ENCODE peak calls at places on chromosomes 7 and 10, in six cellular contexts. E is coronary artery; S is GM23338; D is CD8-positive, alpha-beta T cell; N is CD4-positive, alpha-beta T cell; X is breast epithelium. I is an unnamed sample.
A peak's percentile ranks its signal among the peaks of the same experiment; 100 is the strongest.

GRCh38 chr7:75690121-75690523 is 48.6 kb downstream of the HIP1 start:
- DNase-seq in E (no peak), S (no peak), D (no peak), N (no peak), X (no peak), I (no peak)

GRCh38 chr10:93904901-93905300 is 11.1 kb downstream of the SLC35G1 start:
- DNase-seq in E (no peak), S (no peak), D (no peak), N (no peak), X (no peak), I (no peak)

GRCh38 chr7:19900118-19900517 is 126.7 kb upstream of the TMEM196 start:
- DNase-seq in E (no peak), S (no peak), D (no peak), N (no peak), X (no peak), I (no peak)

GRCh38 chr10:101284171-101285092 is 55.2 kb upstream of the LBX1 start:
- DNase-seq in E (no peak), S (peak; percentile 67), D (no peak), N (no peak), X (no peak), I (no peak)

GRCh38 chr7:17206354-17206905 is 92.0 kb upstream of the AHR start:
- DNase-seq in E (no peak), S (no peak), D (no peak), N (no peak), X (no peak), I (no peak)

GRCh38 chr7:43536773-43537172 is 46.1 kb upstream of the STK17A start:
- DNase-seq in E (no peak), S (no peak), D (no peak), N (no peak), X (no peak), I (no peak)

GRCh38 chr10:83764681-83765080 is 374.6 kb upstream of the GHITM start:
- DNase-seq in E (no peak), S (peak; percentile 15), D (no peak), N (no peak), X (no peak), I (no peak)

GRCh38 chr10:102615361-102615760 is 28.9 kb upstream of the TRIM8 start:
- DNase-seq in E (no peak), S (peak; percentile 80), D (no peak), N (peak; percentile 22), X (no peak), I (no peak)

GRCh38 chr7:107534139-107534538 is 29.6 kb downstream of the COG5 start:
- DNase-seq in E (no peak), S (no peak), D (no peak), N (no peak), X (no peak), I (no peak)

GRCh38 chr7:43211693-43212092 is 99.2 kb downstream of the HECW1 start:
- DNase-seq in E (no peak), S (peak; percentile 32), D (no peak), N (no peak), X (no peak), I (no peak)

GRCh38 chr10:32005050-32005449 is 51.2 kb downstream of the KIF5B start:
- DNase-seq in E (no peak), S (peak; percentile 75), D (peak; percentile 33), N (peak; percentile 2), X (no peak), I (peak; percentile 61)

GRCh38 chr10:51422311-51423120 is 276.9 kb downstream of the CSTF2T start:
- DNase-seq in E (no peak), S (peak; percentile 79), D (no peak), N (no peak), X (peak; percentile 39), I (peak; percentile 66)

GRCh38 chr7:32043688-32044087 is 26.5 kb downstream of the PDE1C start:
- DNase-seq in E (no peak), S (no peak), D (no peak), N (no peak), X (no peak), I (peak; percentile 43)

GRCh38 chr10:43233601-43234430 is 33.0 kb downstream of the RASGEF1A start:
- DNase-seq in E (peak; percentile 56), S (no peak), D (no peak), N (no peak), X (no peak), I (no peak)

GRCh38 chr10:67079126-67079525 is 153.3 kb downstream of the LRRTM3 start:
- DNase-seq in E (no peak), S (no peak), D (no peak), N (no peak), X (no peak), I (peak; percentile 29)

GRCh38 chr10:16518822-16519221 is 2.9 kb downstream of the C1QL3 start:
- DNase-seq in E (no peak), S (peak; percentile 32), D (no peak), N (no peak), X (no peak), I (no peak)

GRCh38 chr7:155221547-155221946 is 76.1 kb upstream of the INSIG1 start:
- DNase-seq in E (no peak), S (no peak), D (no peak), N (no peak), X (no peak), I (no peak)

GRCh38 chr7:83119002-83119358 is 43.7 kb downstream of the PCLO start:
- DNase-seq in E (no peak), S (no peak), D (no peak), N (no peak), X (no peak), I (no peak)

GRCh38 chr7:129208667-129209066 is 16.2 kb upstream of the AHCYL2 start:
- DNase-seq in E (no peak), S (no peak), D (no peak), N (no peak), X (no peak), I (no peak)

GRCh38 chr7:115678049-115678982 is 352.2 kb downstream of the TFEC start:
- DNase-seq in E (no peak), S (no peak), D (no peak), N (no peak), X (no peak), I (peak; percentile 12)

GRCh38 chr10:110802090-110802489 is 69.6 kb upstream of the PDCD4 start:
- DNase-seq in E (no peak), S (no peak), D (no peak), N (no peak), X (no peak), I (no peak)

GRCh38 chr7:88167223-88167622 is 52.6 kb downstream of the SRI start:
- DNase-seq in E (no peak), S (no peak), D (no peak), N (no peak), X (no peak), I (no peak)

GRCh38 chr10:30553018-30553624 is 76.4 kb downstream of the LYZL2 start:
- DNase-seq in E (no peak), S (peak; percentile 82), D (no peak), N (no peak), X (no peak), I (no peak)

GRCh38 chr7:116686812-116687419 is 14.9 kb downstream of the MET start:
- DNase-seq in E (no peak), S (no peak), D (no peak), N (no peak), X (no peak), I (no peak)

GRCh38 chr10:32332299-32332750 is 14.6 kb downstream of the EPC1 start:
- DNase-seq in E (no peak), S (no peak), D (peak; percentile 89), N (peak; percentile 60), X (no peak), I (no peak)

GRCh38 chr7:155579565-155579964 is 33.2 kb upstream of the CNPY1 start:
- DNase-seq in E (no peak), S (no peak), D (no peak), N (no peak), X (no peak), I (no peak)

GRCh38 chr7:27160147-27160545 is 3.7 kb upstream of the HOXA7 start:
- DNase-seq in E (no peak), S (no peak), D (no peak), N (no peak), X (no peak), I (no peak)

GRCh38 chr7:27866828-27867227 is 126.9 kb downstream of the TAX1BP1 start:
- DNase-seq in E (no peak), S (no peak), D (no peak), N (no peak), X (no peak), I (no peak)

GRCh38 chr7:131341690-131342089 is 14.0 kb downstream of the MKLN1 start:
- DNase-seq in E (no peak), S (peak; percentile 74), D (no peak), N (no peak), X (no peak), I (no peak)

GRCh38 chr10:103618575-103619423 is 125.3 kb downstream of the NEURL1 start:
- DNase-seq in E (peak; percentile 93), S (no peak), D (no peak), N (no peak), X (no peak), I (no peak)

GRCh38 chr10:33706746-33707145 is 372.3 kb upstream of the NRP1 start:
- DNase-seq in E (no peak), S (no peak), D (no peak), N (no peak), X (no peak), I (no peak)

GRCh38 chr7:141251957-141252356 is 178.1 kb downstream of the TMEM178B start:
- DNase-seq in E (no peak), S (no peak), D (no peak), N (no peak), X (no peak), I (no peak)
- TF ChIP-seq CTCF in E (no peak), S (peak; percentile 50), D (no peak), N (no peak), X (no peak), I (peak; percentile 32)

GRCh38 chr7:141436676-141437075 is 114.5 kb upstream of the AGK start:
- DNase-seq in E (no peak), S (no peak), D (no peak), N (no peak), X (no peak), I (no peak)
- H3K27ac ChIP-seq in E (no peak overlapping the region), S (no peak overlapping the region), D (no peak overlapping the region), N (no peak overlapping the region), X (no peak overlapping the region), I (no peak overlapping the region)

GRCh38 chr7:142445019-142445686 is 187.3 kb upstream of the PRSS58 start:
- DNase-seq in E (no peak), S (peak; percentile 88), D (peak; percentile 27), N (peak; percentile 32), X (no peak), I (no peak)
- TF ChIP-seq CTCF in E (no peak), S (peak; percentile 93), D (no peak), N (no peak), X (no peak), I (peak; percentile 59)

GRCh38 chr10:35443858-35444257 is 107.5 kb downstream of the CCNY start:
- DNase-seq in E (no peak), S (no peak), D (no peak), N (no peak), X (no peak), I (no peak)
- H3K27ac ChIP-seq in E (no peak overlapping the region), S (no peak overlapping the region), D (no peak overlapping the region), N (no peak overlapping the region), X (no peak overlapping the region), I (no peak overlapping the region)

DNA sequence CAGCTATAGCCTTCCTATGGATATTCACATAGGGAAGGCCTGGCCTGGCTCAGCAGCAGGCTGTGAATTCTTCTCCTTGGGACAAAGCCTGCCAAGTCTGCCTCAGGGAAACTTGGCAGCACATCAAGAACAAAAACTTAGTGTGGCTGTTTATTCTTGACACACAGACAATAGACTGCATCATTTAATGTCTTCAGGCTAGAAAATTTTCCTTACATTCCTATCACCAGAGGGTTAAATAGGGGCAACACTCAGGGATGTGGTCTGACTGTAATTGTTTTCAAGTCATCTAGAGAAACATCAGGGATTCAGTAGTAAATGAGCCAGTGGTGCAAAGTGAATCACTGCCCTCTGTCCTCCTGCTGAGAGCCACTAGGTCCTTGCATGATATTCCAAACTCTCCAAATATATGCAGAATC is 137.3 kb downstream of the SEMA3C start:
- DNase-seq in E (no peak), S (peak; percentile 13), D (no peak), N (no peak), X (peak; percentile 84), I (peak; percentile 65)
- TF ChIP-seq CTCF in E (no peak), S (no peak), D (no peak), N (no peak), X (no peak), I (no peak)